ENCODE peak calls at places on chromosomes 6 and 20, in six cellular contexts. D is retina, R is NCI-H510A treated with DMSO at 0.1 percent for 48 hours, X is nephron progenitor cell, V is GM03348, F is foreskin fibroblast. Q is an unnamed sample.
A peak's percentile ranks its signal among the peaks of the same experiment; 100 is the strongest.

GRCh38 chr6:43286995-43287716 is 10.9 kb upstream of the SLC22A7 start:
- DNase-seq in D (no peak), R (no peak), X (no peak), V (no peak), F (no peak), Q (no peak)

GRCh38 chr20:5216663-5217062 is 89.9 kb downstream of the CDS2 start:
- DNase-seq in D (no peak), R (no peak), X (no peak), V (no peak), F (no peak), Q (no peak)

GRCh38 chr6:12049165-12049564 is 37.1 kb downstream of the HIVEP1 start:
- DNase-seq in D (no peak), R (no peak), X (no peak), V (no peak), F (no peak), Q (no peak)

GRCh38 chr6:11093065-11093590 is 506 bp upstream of the SMIM13 start:
- DNase-seq in D (no peak), R (no peak), X (no peak), V (no peak), F (no peak), Q (no peak)

GRCh38 chr6:16420715-16421461 is 182.5 kb downstream of the GMPR start:
- DNase-seq in D (no peak), R (no peak), X (no peak), V (peak; percentile 66), F (peak; percentile 89), Q (no peak)

GRCh38 chr6:3022765-3023662 is 23.3 kb downstream of the NQO2 start:
- DNase-seq in D (no peak), R (peak; percentile 14), X (no peak), V (no peak), F (peak; percentile 36), Q (no peak)

GRCh38 chr6:71404145-71404966 is 115.7 kb downstream of the OGFRL1 start:
- DNase-seq in D (no peak), R (no peak), X (no peak), V (peak; percentile 54), F (peak; percentile 85), Q (no peak)

GRCh38 chr20:50635676-50636600 is 55.4 kb downstream of the RIPOR3 start:
- DNase-seq in D (peak; percentile 55), R (peak; percentile 59), X (peak; percentile 83), V (peak; percentile 88), F (peak; percentile 57), Q (peak; percentile 93)

GRCh38 chr6:15504581-15505350 is 158.1 kb downstream of the DTNBP1 start:
- DNase-seq in D (peak; percentile 72), R (peak; percentile 63), X (peak; percentile 17), V (peak; percentile 92), F (peak; percentile 94), Q (no peak)

GRCh38 chr6:26088344-26088743 is 1.1 kb downstream of the HFE start:
- DNase-seq in D (no peak), R (no peak), X (no peak), V (peak; percentile 20), F (peak; percentile 58), Q (no peak)

GRCh38 chr6:25641940-25642666 is 9.9 kb upstream of the SCGN start:
- DNase-seq in D (no peak), R (no peak), X (no peak), V (no peak), F (no peak), Q (no peak)

GRCh38 chr6:30759575-30760239 is 15.4 kb upstream of the IER3 start:
- DNase-seq in D (no peak), R (no peak), X (no peak), V (peak; percentile 90), F (peak; percentile 93), Q (no peak)

GRCh38 chr20:10716855-10717254 is 43.1 kb upstream of the JAG1 start:
- DNase-seq in D (no peak), R (peak; percentile 14), X (no peak), V (no peak), F (peak; percentile 41), Q (no peak)

GRCh38 chr6:98980814-98981213 is 33.1 kb upstream of the FBXL4 start:
- DNase-seq in D (no peak), R (no peak), X (no peak), V (no peak), F (no peak), Q (peak; percentile 38)

GRCh38 chr20:53878262-53879047 is 191.9 kb downstream of the BCAS1 start:
- DNase-seq in D (no peak), R (peak; percentile 11), X (no peak), V (no peak), F (no peak), Q (no peak)

GRCh38 chr20:11084508-11084907 is 410.7 kb upstream of the JAG1 start:
- DNase-seq in D (no peak), R (no peak), X (no peak), V (no peak), F (no peak), Q (no peak)

GRCh38 chr20:62684986-62685385 is 23.6 kb upstream of the NTSR1 start:
- DNase-seq in D (no peak), R (no peak), X (peak; percentile 38), V (no peak), F (no peak), Q (no peak)

GRCh38 chr20:24970030-24970553 is 21.0 kb downstream of the CST7 start:
- DNase-seq in D (no peak), R (no peak), X (no peak), V (no peak), F (no peak), Q (no peak)

GRCh38 chr6:46130665-46131064 is 876 bp downstream of the ENPP4 start:
- DNase-seq in D (no peak), R (no peak), X (no peak), V (no peak), F (no peak), Q (no peak)

GRCh38 chr6:97215157-97215769 is 67.8 kb downstream of the MMS22L start:
- DNase-seq in D (peak; percentile 84), R (no peak), X (peak; percentile 24), V (peak; percentile 76), F (peak; percentile 79), Q (peak; percentile 34)

GRCh38 chr20:59891581-59891980 is 41.9 kb downstream of the SYCP2 start:
- DNase-seq in D (no peak), R (no peak), X (no peak), V (no peak), F (no peak), Q (no peak)

GRCh38 chr20:48667889-48668413 is 159.8 kb downstream of the PREX1 start:
- DNase-seq in D (peak; percentile 21), R (no peak), X (no peak), V (no peak), F (peak; percentile 23), Q (no peak)

GRCh38 chr6:136216503-136216902 is 33.6 kb downstream of the MTFR2 start:
- DNase-seq in D (no peak), R (no peak), X (no peak), V (no peak), F (no peak), Q (no peak)

GRCh38 chr6:7786206-7786605 is 60.3 kb downstream of the BMP6 start:
- DNase-seq in D (no peak), R (no peak), X (no peak), V (peak; percentile 17), F (peak; percentile 9), Q (no peak)

GRCh38 chr20:14984768-14985622 is 647.6 kb upstream of the FLRT3 start:
- DNase-seq in D (no peak), R (no peak), X (no peak), V (no peak), F (peak; percentile 57), Q (no peak)

GRCh38 chr6:21582651-21583050 is 10.9 kb upstream of the SOX4 start:
- DNase-seq in D (no peak), R (no peak), X (no peak), V (no peak), F (peak; percentile 53), Q (no peak)

GRCh38 chr20:38132156-38132909 is 32.7 kb downstream of the TGM2 start:
- DNase-seq in D (no peak), R (no peak), X (no peak), V (no peak), F (no peak), Q (no peak)

GRCh38 chr20:37992802-37993538 is 40.3 kb downstream of the TTI1 start:
- DNase-seq in D (peak; percentile 56), R (peak; percentile 5), X (peak; percentile 48), V (peak; percentile 86), F (peak; percentile 88), Q (no peak)

GRCh38 chr20:62540504-62540903 is 64.7 kb upstream of the GATA5 start:
- DNase-seq in D (no peak), R (no peak), X (no peak), V (no peak), F (no peak), Q (peak; percentile 34)

GRCh38 chr20:64079273-64080012 is at the start of gene RGS19:
- DNase-seq in D (peak; percentile 48), R (peak; percentile 24), X (peak; percentile 84), V (peak; percentile 96), F (peak; percentile 85), Q (peak; percentile 75)

GRCh38 chr6:27157461-27158315 is 89.8 kb upstream of the PRSS16 start:
- DNase-seq in D (peak; percentile 52), R (peak; percentile 65), X (peak; percentile 71), V (peak; percentile 41), F (peak; percentile 81), Q (peak; percentile 78)

GRCh38 chr6:44003345-44004061 is 123.7 kb downstream of the MRPL14 start:
- DNase-seq in D (no peak), R (no peak), X (no peak), V (no peak), F (no peak), Q (peak; percentile 36)

GRCh38 chr20:58945967-58946631 is 35.0 kb upstream of the NELFCD start:
- DNase-seq in D (no peak), R (no peak), X (no peak), V (no peak), F (no peak), Q (no peak)

GRCh38 chr6:4962905-4963304 is 40.9 kb downstream of the RPP40 start:
- DNase-seq in D (no peak), R (no peak), X (no peak), V (peak; percentile 30), F (no peak), Q (no peak)

GRCh38 chr20:40689100-40689942 is at the start of gene MAFB:
- DNase-seq in D (peak; percentile 93), R (peak; percentile 77), X (peak; percentile 90), V (peak; percentile 98), F (peak; percentile 94), Q (peak; percentile 82)

GRCh38 chr6:157110620-157111019 is 212.7 kb downstream of the TMEM242 start:
- DNase-seq in D (no peak), R (no peak), X (no peak), V (no peak), F (peak; percentile 43), Q (no peak)

GRCh38 chr6:96917098-96917497 is 7.4 kb upstream of the KLHL32 start:
- DNase-seq in D (no peak), R (no peak), X (no peak), V (no peak), F (no peak), Q (no peak)

GRCh38 chr6:116165596-116165995 is 39.7 kb upstream of the COL10A1 start:
- DNase-seq in D (no peak), R (no peak), X (no peak), V (no peak), F (no peak), Q (no peak)

Q was measured in WTC11.